ENCODE peak calls at places on chromosomes 1 and 21, in nine cellular contexts. P, O, C, T, D, Q, V, B and R are unnamed samples.

GRCh38 chr1:4027008-4027407 is 126.9 kb upstream of the C1orf174 start:
- DNase-seq in P (no peak), O (no peak), C (no peak), T (no peak), D (no peak), Q (no peak), V (no peak), B (no peak), R (no peak)

GRCh38 chr1:26159113-26160039 is 497 bp downstream of the FAM110D start:
- DNase-seq in P (no peak), O (no peak), C (no peak), T (peak), D (no peak), Q (no peak), V (no peak), B (no peak), R (no peak)

GRCh38 chr1:235357485-235358378 is 9.5 kb upstream of the TBCE start:
- DNase-seq in P (no peak), O (no peak), C (no peak), T (no peak), D (no peak), Q (peak), V (no peak), B (no peak), R (no peak)

GRCh38 chr1:230824571-230825060 is 43.7 kb downstream of the C1orf198 start:
- DNase-seq in P (peak), O (no peak), C (no peak), T (no peak), D (no peak), Q (no peak), V (no peak), B (no peak), R (no peak)

GRCh38 chr1:180365039-180365438 is 135.0 kb downstream of the LHX4 start:
- DNase-seq in P (no peak), O (no peak), C (no peak), T (no peak), D (no peak), Q (peak), V (no peak), B (no peak), R (no peak)

GRCh38 chr1:72037745-72038343 is 244.5 kb downstream of the NEGR1 start:
- DNase-seq in P (peak), O (peak), C (peak), T (no peak), D (no peak), Q (peak), V (no peak), B (peak), R (peak)

GRCh38 chr21:36656138-36656537 is 42.8 kb upstream of the SIM2 start:
- DNase-seq in P (no peak), O (no peak), C (no peak), T (no peak), D (no peak), Q (no peak), V (no peak), B (peak), R (no peak)

GRCh38 chr1:160376525-160377131 is 9.8 kb downstream of the NHLH1 start:
- DNase-seq in P (peak), O (peak), C (peak), T (no peak), D (peak), Q (peak), V (no peak), B (peak), R (peak)

GRCh38 chr1:228206582-228207351 is 1.1 kb upstream of the OBSCN start:
- DNase-seq in P (no peak), O (no peak), C (no peak), T (peak), D (no peak), Q (no peak), V (no peak), B (no peak), R (no peak)

GRCh38 chr1:205680073-205680851 is at the start of gene SLC45A3:
- DNase-seq in P (no peak), O (peak), C (no peak), T (no peak), D (peak), Q (peak), V (no peak), B (no peak), R (no peak)

GRCh38 chr1:219741011-219741859 is 128.3 kb upstream of the ZC3H11B start:
- DNase-seq in P (no peak), O (no peak), C (no peak), T (no peak), D (no peak), Q (no peak), V (no peak), B (no peak), R (no peak)

GRCh38 chr1:111197598-111198289 is 2.7 kb downstream of the DENND2D start:
- DNase-seq in P (no peak), O (no peak), C (no peak), T (peak), D (peak), Q (peak), V (no peak), B (no peak), R (no peak)

GRCh38 chr1:205301220-205301821 is 20.2 kb downstream of the NUAK2 start:
- DNase-seq in P (peak), O (no peak), C (no peak), T (no peak), D (no peak), Q (peak), V (no peak), B (peak), R (peak)

GRCh38 chr1:112905420-112906154 is 50.4 kb downstream of the SLC16A1 start:
- DNase-seq in P (peak), O (no peak), C (peak), T (no peak), D (no peak), Q (peak), V (no peak), B (peak), R (no peak)

GRCh38 chr1:185367218-185367617 is 50.2 kb upstream of the IVNS1ABP start:
- DNase-seq in P (no peak), O (no peak), C (no peak), T (no peak), D (no peak), Q (no peak), V (no peak), B (no peak), R (no peak)

GRCh38 chr1:56626546-56626945 is 18.6 kb upstream of the PRKAA2 start:
- DNase-seq in P (peak), O (no peak), C (no peak), T (no peak), D (no peak), Q (no peak), V (no peak), B (no peak), R (no peak)

GRCh38 chr1:35708179-35708891 is 10.3 kb downstream of the C1orf216 start:
- DNase-seq in P (no peak), O (peak), C (no peak), T (no peak), D (peak), Q (peak), V (no peak), B (no peak), R (no peak)

GRCh38 chr1:58975888-58976287 is 192.0 kb upstream of the JUN start:
- DNase-seq in P (no peak), O (no peak), C (no peak), T (no peak), D (no peak), Q (no peak), V (no peak), B (no peak), R (no peak)

GRCh38 chr1:10901894-10902805 is 105.7 kb upstream of the CASZ1 start:
- DNase-seq in P (no peak), O (no peak), C (no peak), T (peak), D (no peak), Q (no peak), V (no peak), B (no peak), R (no peak)

GRCh38 chr1:227785094-227785811 is 30.2 kb upstream of the PRSS38 start:
- DNase-seq in P (no peak), O (no peak), C (no peak), T (no peak), D (no peak), Q (no peak), V (no peak), B (no peak), R (no peak)

GRCh38 chr1:173095632-173096031 is 44.9 kb upstream of the TNFSF18 start:
- DNase-seq in P (peak), O (no peak), C (no peak), T (no peak), D (no peak), Q (no peak), V (no peak), B (peak), R (peak)

GRCh38 chr1:91054780-91055481 is 33.1 kb upstream of the ZNF644 start:
- DNase-seq in P (no peak), O (no peak), C (peak), T (no peak), D (no peak), Q (no peak), V (no peak), B (peak), R (no peak)

GRCh38 chr1:201930803-201931202 is 15.5 kb downstream of the LMOD1 start:
- DNase-seq in P (no peak), O (no peak), C (no peak), T (no peak), D (no peak), Q (no peak), V (no peak), B (no peak), R (no peak)

GRCh38 chr1:66452982-66453381 is 81.0 kb upstream of the SGIP1 start:
- DNase-seq in P (no peak), O (no peak), C (no peak), T (no peak), D (no peak), Q (no peak), V (no peak), B (no peak), R (no peak)

GRCh38 chr1:183096351-183096750 is 73.1 kb downstream of the LAMC1 start:
- DNase-seq in P (no peak), O (no peak), C (no peak), T (no peak), D (no peak), Q (no peak), V (no peak), B (no peak), R (no peak)

GRCh38 chr1:230359992-230360391 is 66.1 kb downstream of the PGBD5 start:
- DNase-seq in P (peak), O (no peak), C (no peak), T (no peak), D (no peak), Q (no peak), V (no peak), B (peak), R (peak)

GRCh38 chr21:37780991-37781983 is 135.0 kb downstream of the KCNJ6 start:
- DNase-seq in P (no peak), O (no peak), C (no peak), T (no peak), D (no peak), Q (no peak), V (no peak), B (no peak), R (no peak)

GRCh38 chr1:201501812-201502510 is 5.0 kb downstream of the CSRP1 start:
- DNase-seq in P (no peak), O (peak), C (no peak), T (no peak), D (no peak), Q (peak), V (no peak), B (no peak), R (no peak)

GRCh38 chr1:153991151-153991472 is 550 bp downstream of the RPS27 start:
- DNase-seq in P (no peak), O (no peak), C (no peak), T (no peak), D (no peak), Q (no peak), V (no peak), B (no peak), R (no peak)

GRCh38 chr1:41242645-41243171 is 602 bp upstream of the SCMH1 start:
- DNase-seq in P (no peak), O (peak), C (no peak), T (no peak), D (no peak), Q (peak), V (no peak), B (no peak), R (no peak)

GRCh38 chr1:226121587-226122400 is 59.3 kb downstream of the H3-3A start:
- DNase-seq in P (peak), O (peak), C (no peak), T (peak), D (peak), Q (peak), V (peak), B (no peak), R (no peak)

GRCh38 chr21:39441502-39442475 is 3.8 kb downstream of the LCA5L start:
- DNase-seq in P (peak), O (peak), C (peak), T (no peak), D (peak), Q (peak), V (no peak), B (peak), R (no peak)

GRCh38 chr1:34843392-34844251 is 15.9 kb downstream of the SMIM12 start:
- DNase-seq in P (no peak), O (no peak), C (no peak), T (peak), D (no peak), Q (peak), V (no peak), B (no peak), R (no peak)

GRCh38 chr1:30461640-30462039 is 261.7 kb downstream of the MATN1 start:
- DNase-seq in P (no peak), O (no peak), C (no peak), T (peak), D (no peak), Q (no peak), V (no peak), B (no peak), R (no peak)

GRCh38 chr1:107877092-107877491 is 87.9 kb downstream of the VAV3 start:
- DNase-seq in P (peak), O (no peak), C (no peak), T (no peak), D (no peak), Q (no peak), V (no peak), B (peak), R (peak)

GRCh38 chr1:166174108-166174507 is 7.3 kb upstream of the FAM78B start:
- DNase-seq in P (no peak), O (no peak), C (no peak), T (no peak), D (no peak), Q (peak), V (no peak), B (no peak), R (no peak)

GRCh38 chr1:21891081-21891480 is 46.0 kb downstream of the HSPG2 start:
- DNase-seq in P (no peak), O (no peak), C (no peak), T (no peak), D (no peak), Q (no peak), V (no peak), B (no peak), R (no peak)

GRCh38 chr1:175273656-175274055 is 81.1 kb upstream of the KIAA0040 start:
- DNase-seq in P (no peak), O (no peak), C (no peak), T (no peak), D (no peak), Q (no peak), V (no peak), B (no peak), R (no peak)

GRCh38 chr1:162632234-162632666 is at the start of gene DDR2:
- DNase-seq in P (peak), O (no peak), C (peak), T (peak), D (no peak), Q (no peak), V (no peak), B (no peak), R (peak)